ENCODE peak calls at places on chromosome 17, in five cellular contexts. Z is ELF-1, M is A172, V is cardiac muscle cell, U is mucosa of gallbladder. A is an unnamed sample.
A peak's percentile ranks its signal among the peaks of the same experiment; 100 is the strongest.

GRCh38 chr17:20263595-20263994 is 203.7 kb downstream of the LGALS9B start:
- DNase-seq in U (no peak), V (peak; percentile 34), M (peak; percentile 47), Z (no peak), A (no peak)

GRCh38 chr17:67441052-67441738 is 64.1 kb downstream of the PITPNC1 start:
- DNase-seq in Z (no peak), V (peak; percentile 33), M (peak; percentile 69), U (no peak), A (peak; percentile 79)

GRCh38 chr17:76102944-76103273 is 678 bp downstream of the EXOC7 start:
- DNase-seq in V (no peak), U (no peak), Z (no peak), M (no peak), A (no peak)

GRCh38 chr17:50020841-50021599 is 26.0 kb upstream of the DLX3 start:
- DNase-seq in Z (no peak), V (no peak), U (no peak), M (no peak), A (no peak)

GRCh38 chr17:82518826-82519810 is at the start of gene FOXK2:
- DNase-seq in V (peak; percentile 97), M (peak; percentile 84), Z (peak; percentile 93), U (peak; percentile 94), A (peak; percentile 95)

GRCh38 chr17:60193482-60193881 is 43.7 kb downstream of the CA4 start:
- DNase-seq in U (no peak), M (no peak), Z (no peak), V (no peak), A (no peak)

GRCh38 chr17:69423450-69423849 is 9.0 kb downstream of the MAP2K6 start:
- DNase-seq in Z (no peak), M (no peak), U (no peak), V (no peak), A (no peak)

GRCh38 chr17:49343273-49343672 is 18.8 kb downstream of the ZNF652 start:
- DNase-seq in U (no peak), M (peak; percentile 26), Z (no peak), V (peak; percentile 51), A (no peak)

GRCh38 chr17:74671031-74671771 is 41.5 kb downstream of the CD300LF start:
- DNase-seq in Z (peak; percentile 96), M (no peak), U (peak; percentile 90), V (peak; percentile 90), A (peak; percentile 33)

GRCh38 chr17:59311051-59311468 is 20.4 kb upstream of the YPEL2 start:
- DNase-seq in M (peak; percentile 71), Z (peak; percentile 54), U (peak; percentile 58), V (peak; percentile 67), A (peak; percentile 48)

GRCh38 chr17:57862990-57863667 is 13.3 kb upstream of the MRPS23 start:
- DNase-seq in V (no peak), M (no peak), U (no peak), Z (peak; percentile 52), A (no peak)

GRCh38 chr17:81256616-81257015 is 17.5 kb downstream of the NDUFAF8 start:
- DNase-seq in Z (no peak), U (no peak), M (peak; percentile 92), V (no peak), A (no peak)

GRCh38 chr17:17836818-17837379 is at the start of gene SREBF1:
- DNase-seq in V (peak; percentile 58), U (no peak), M (no peak), Z (peak; percentile 57), A (peak; percentile 45)

GRCh38 chr17:40032322-40033320 is 17.4 kb downstream of the CSF3 start:
- DNase-seq in Z (no peak), V (no peak), U (peak; percentile 92), M (no peak), A (no peak)

GRCh38 chr17:51860934-51861561 is 297.5 kb downstream of the CA10 start:
- DNase-seq in U (peak; percentile 30), V (peak; percentile 9), M (no peak), Z (peak; percentile 49), A (peak; percentile 40)

GRCh38 chr17:48352630-48353029 is 77.4 kb downstream of the SKAP1 start:
- DNase-seq in Z (no peak), U (no peak), M (peak; percentile 42), V (no peak), A (no peak)

GRCh38 chr17:76982408-76983074 is 114.3 kb downstream of the MGAT5B start:
- DNase-seq in U (no peak), Z (no peak), M (no peak), V (no peak), A (peak; percentile 33)

GRCh38 chr17:18371455-18371854 is 6.1 kb upstream of the EVPLL start:
- DNase-seq in V (no peak), Z (no peak), M (no peak), U (no peak), A (no peak)